ENCODE peak calls at places on chromosome 17, in five cellular contexts. S is cardiac septum, A is tibial artery, W is glutamatergic neuron, K is breast epithelium. I is an unnamed sample.

GRCh38 chr17:81517339-81518112 is 4.9 kb upstream of the ACTG1 start:
- DNase-seq in S (no peak), K (no peak), A (peak), W (no peak), I (no peak)

GRCh38 chr17:10574324-10574723 is 24.9 kb upstream of the MYH2 start:
- DNase-seq in W (no peak), A (no peak), S (no peak), K (no peak), I (no peak)

GRCh38 chr17:33519692-33520091 is 226.6 kb upstream of the ASIC2 start:
- DNase-seq in A (no peak), W (no peak), K (no peak), S (no peak), I (no peak)

GRCh38 chr17:47957591-47958490 is at the start of gene PRR15L:
- DNase-seq in K (peak), W (no peak), A (no peak), S (no peak), I (no peak)

GRCh38 chr17:57357392-57357784 is 101.1 kb downstream of the MSI2 start:
- DNase-seq in A (no peak), W (no peak), S (no peak), K (peak), I (no peak)

GRCh38 chr17:82866521-82867214 is 26.8 kb upstream of the ZNF750 start:
- DNase-seq in K (no peak), A (no peak), S (no peak), W (peak), I (no peak)

GRCh38 chr17:80650751-80651173 is 106.1 kb downstream of the RPTOR start:
- DNase-seq in K (no peak), A (no peak), W (no peak), S (no peak), I (no peak)

GRCh38 chr17:55549140-55549539 is 37.9 kb upstream of the SMIM36 start:
- DNase-seq in K (no peak), A (no peak), S (no peak), W (no peak), I (no peak)

GRCh38 chr17:41664587-41665565 is 23.8 kb upstream of the EIF1 start:
- DNase-seq in A (no peak), W (no peak), K (no peak), S (no peak), I (no peak)

GRCh38 chr17:68142595-68142994 is 105.2 kb upstream of the AMZ2 start:
- DNase-seq in A (no peak), K (no peak), S (no peak), W (no peak), I (no peak)

GRCh38 chr17:2212328-2212981 is 91.1 kb downstream of the SMG6 start:
- DNase-seq in A (peak), S (no peak), W (no peak), K (no peak), I (no peak)

GRCh38 chr17:41932821-41933389 is 2.5 kb downstream of the ODAD4 start:
- DNase-seq in A (no peak), W (no peak), S (no peak), K (no peak), I (no peak)

GRCh38 chr17:21549107-21549687 is 143.1 kb upstream of the KCNJ18 start:
- DNase-seq in A (no peak), K (no peak), W (no peak), S (no peak), I (no peak)

GRCh38 chr17:9209781-9210370 is 188.6 kb downstream of the NTN1 start:
- DNase-seq in A (no peak), W (no peak), S (no peak), K (no peak), I (no peak)

GRCh38 chr17:27430383-27430840 is 25.8 kb upstream of the KSR1 start:
- DNase-seq in K (no peak), A (no peak), S (no peak), W (no peak), I (no peak)

GRCh38 chr17:49817993-49818392 is 29.5 kb downstream of the KAT7 start:
- DNase-seq in K (no peak), A (no peak), S (no peak), W (no peak), I (no peak)

GRCh38 chr17:60529806-60530205 is 3.8 kb upstream of the APPBP2 start:
- DNase-seq in A (no peak), W (no peak), K (no peak), S (no peak), I (no peak)

GRCh38 chr17:75181608-75182318 is 996 bp downstream of the SUMO2 start:
- DNase-seq in K (no peak), W (no peak), A (peak), S (no peak), I (no peak)

GRCh38 chr17:78839173-78839761 is 1.3 kb downstream of the USP36 start:
- DNase-seq in K (no peak), S (no peak), A (no peak), W (no peak), I (no peak)

I was measured in mesenteric fat pad.